ENCODE peak calls at places on chromosomes 1 and 21, in eight cellular contexts. One of them, this sample, is unnamed.

GRCh38 chr1:92623187-92623778 is 136.6 kb upstream of the GFI1 start:
- DNase-seq in aorta: no peak
- DNase-seq in tibial artery: no peak
- DNase-seq in sigmoid colon: no peak
- DNase-seq in CD8-positive, alpha-beta T cell: no peak
- DNase-seq in small intestine: peak; percentile 7
- DNase-seq in effector memory CD4-positive, alpha-beta T cell: no peak
- DNase-seq in right lobe of liver: no peak
- DNase-seq in this sample: no peak

GRCh38 chr21:41765393-41765950 is 1.4 kb downstream of the RIPK4 start:
- DNase-seq in aorta: peak; percentile 30
- DNase-seq in tibial artery: no peak
- DNase-seq in sigmoid colon: peak; percentile 29
- DNase-seq in CD8-positive, alpha-beta T cell: no peak
- DNase-seq in small intestine: no peak
- DNase-seq in effector memory CD4-positive, alpha-beta T cell: no peak
- DNase-seq in right lobe of liver: no peak
- DNase-seq in this sample: no peak

GRCh38 chr1:228530951-228531731 is 44.0 kb downstream of the RNF187 start:
- DNase-seq in aorta: no peak
- DNase-seq in tibial artery: peak; percentile 25
- DNase-seq in sigmoid colon: peak; percentile 25
- DNase-seq in CD8-positive, alpha-beta T cell: no peak
- DNase-seq in small intestine: no peak
- DNase-seq in effector memory CD4-positive, alpha-beta T cell: no peak
- DNase-seq in right lobe of liver: no peak
- DNase-seq in this sample: no peak

GRCh38 chr1:25774921-25775774 is 24.8 kb upstream of the SELENON start:
- DNase-seq in aorta: no peak
- DNase-seq in tibial artery: no peak
- DNase-seq in sigmoid colon: no peak
- DNase-seq in CD8-positive, alpha-beta T cell: peak; percentile 60
- DNase-seq in small intestine: peak; percentile 49
- DNase-seq in effector memory CD4-positive, alpha-beta T cell: peak; percentile 69
- DNase-seq in right lobe of liver: no peak
- DNase-seq in this sample: no peak

GRCh38 chr1:156949127-156949526 is 28.7 kb downstream of the LRRC71 start:
- DNase-seq in aorta: no peak
- DNase-seq in tibial artery: peak; percentile 11
- DNase-seq in sigmoid colon: no peak
- DNase-seq in CD8-positive, alpha-beta T cell: no peak
- DNase-seq in small intestine: no peak
- DNase-seq in effector memory CD4-positive, alpha-beta T cell: no peak
- DNase-seq in right lobe of liver: no peak
- DNase-seq in this sample: no peak

GRCh38 chr1:168441745-168442144 is 102.1 kb downstream of the XCL2 start:
- DNase-seq in aorta: no peak
- DNase-seq in tibial artery: no peak
- DNase-seq in sigmoid colon: no peak
- DNase-seq in CD8-positive, alpha-beta T cell: no peak
- DNase-seq in small intestine: no peak
- DNase-seq in effector memory CD4-positive, alpha-beta T cell: no peak
- DNase-seq in right lobe of liver: no peak
- DNase-seq in this sample: no peak

GRCh38 chr1:184860985-184861754 is 106.5 kb upstream of the EDEM3 start:
- DNase-seq in aorta: no peak
- DNase-seq in tibial artery: no peak
- DNase-seq in sigmoid colon: no peak
- DNase-seq in CD8-positive, alpha-beta T cell: no peak
- DNase-seq in small intestine: no peak
- DNase-seq in effector memory CD4-positive, alpha-beta T cell: no peak
- DNase-seq in right lobe of liver: no peak
- DNase-seq in this sample: no peak

GRCh38 chr1:185152187-185152767 is 4.5 kb downstream of the TRMT1L start:
- DNase-seq in aorta: no peak
- DNase-seq in tibial artery: no peak
- DNase-seq in sigmoid colon: no peak
- DNase-seq in CD8-positive, alpha-beta T cell: no peak
- DNase-seq in small intestine: no peak
- DNase-seq in effector memory CD4-positive, alpha-beta T cell: no peak
- DNase-seq in right lobe of liver: no peak
- DNase-seq in this sample: no peak

GRCh38 chr1:222933273-222933672 is 118.4 kb downstream of the DISP1 start:
- DNase-seq in aorta: no peak
- DNase-seq in tibial artery: no peak
- DNase-seq in sigmoid colon: no peak
- DNase-seq in CD8-positive, alpha-beta T cell: no peak
- DNase-seq in small intestine: no peak
- DNase-seq in effector memory CD4-positive, alpha-beta T cell: no peak
- DNase-seq in right lobe of liver: no peak
- DNase-seq in this sample: no peak

GRCh38 chr1:10431065-10431730 is 965 bp downstream of the CENPS start:
- DNase-seq in aorta: no peak
- DNase-seq in tibial artery: no peak
- DNase-seq in sigmoid colon: no peak
- DNase-seq in CD8-positive, alpha-beta T cell: no peak
- DNase-seq in small intestine: peak; percentile 14
- DNase-seq in effector memory CD4-positive, alpha-beta T cell: no peak
- DNase-seq in right lobe of liver: no peak
- DNase-seq in this sample: peak; percentile 18

GRCh38 chr1:167517535-167518330 is 596 bp downstream of the CD247 start:
- DNase-seq in aorta: no peak
- DNase-seq in tibial artery: no peak
- DNase-seq in sigmoid colon: no peak
- DNase-seq in CD8-positive, alpha-beta T cell: peak; percentile 79
- DNase-seq in small intestine: no peak
- DNase-seq in effector memory CD4-positive, alpha-beta T cell: peak; percentile 78
- DNase-seq in right lobe of liver: no peak
- DNase-seq in this sample: peak; percentile 78

GRCh38 chr1:197994907-197995407 is 77.8 kb downstream of the LHX9 start:
- DNase-seq in aorta: no peak
- DNase-seq in tibial artery: no peak
- DNase-seq in sigmoid colon: no peak
- DNase-seq in CD8-positive, alpha-beta T cell: no peak
- DNase-seq in small intestine: peak; percentile 62
- DNase-seq in effector memory CD4-positive, alpha-beta T cell: no peak
- DNase-seq in right lobe of liver: peak; percentile 34
- DNase-seq in this sample: no peak

DNA sequence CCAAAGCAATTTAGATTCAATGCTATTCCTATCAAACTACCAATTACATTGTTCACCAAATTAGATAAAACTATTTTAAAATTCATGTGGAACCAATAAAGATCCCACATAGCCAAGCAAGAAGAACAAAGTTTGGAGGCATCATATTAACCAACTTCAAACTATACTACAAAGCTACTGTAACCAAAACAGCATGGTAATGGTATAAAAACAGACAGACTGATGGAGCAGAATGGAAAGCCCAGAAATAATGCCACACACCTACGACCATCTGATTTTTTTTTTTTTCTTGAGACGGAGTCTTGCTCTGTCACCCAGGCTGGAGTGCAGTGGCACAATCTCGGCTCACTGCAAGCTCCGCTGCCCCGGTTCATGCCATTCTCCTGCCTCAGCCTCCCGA is 7.1 kb downstream of the ZNF124 start:
- DNase-seq in aorta: no peak
- DNase-seq in tibial artery: no peak
- DNase-seq in sigmoid colon: no peak
- DNase-seq in CD8-positive, alpha-beta T cell: no peak
- DNase-seq in small intestine: no peak
- DNase-seq in effector memory CD4-positive, alpha-beta T cell: no peak
- DNase-seq in right lobe of liver: no peak
- DNase-seq in this sample: no peak
- H3K9me3 ChIP-seq in aorta: peaks cover 3% of the 10 kb centered on the region
- H3K9me3 ChIP-seq in tibial artery: peaks cover 69% of the 10 kb centered on the region
- H3K9me3 ChIP-seq in sigmoid colon: no peaks in the 10 kb centered on the region
- H3K9me3 ChIP-seq in CD8-positive, alpha-beta T cell: peaks cover 39% of the 10 kb centered on the region
- H3K9me3 ChIP-seq in small intestine: peaks cover 3% of the 10 kb centered on the region
- H3K9me3 ChIP-seq in effector memory CD4-positive, alpha-beta T cell: peaks cover 27% of the 10 kb centered on the region
- H3K9me3 ChIP-seq in right lobe of liver: no peaks in the 10 kb centered on the region
- H3K9me3 ChIP-seq in this sample: peaks cover 34% of the 10 kb centered on the region

GRCh38 chr1:4262665-4263064 is 362.6 kb upstream of the C1orf174 start:
- DNase-seq in aorta: no peak
- DNase-seq in tibial artery: no peak
- DNase-seq in sigmoid colon: no peak
- DNase-seq in CD8-positive, alpha-beta T cell: no peak
- DNase-seq in small intestine: no peak
- DNase-seq in effector memory CD4-positive, alpha-beta T cell: no peak
- DNase-seq in right lobe of liver: no peak
- DNase-seq in this sample: no peak

GRCh38 chr1:4263699-4264098 is 363.6 kb upstream of the C1orf174 start:
- DNase-seq in aorta: no peak
- DNase-seq in tibial artery: no peak
- DNase-seq in sigmoid colon: no peak
- DNase-seq in CD8-positive, alpha-beta T cell: no peak
- DNase-seq in small intestine: no peak
- DNase-seq in effector memory CD4-positive, alpha-beta T cell: no peak
- DNase-seq in right lobe of liver: no peak
- DNase-seq in this sample: no peak

GRCh38 chr1:4256351-4256750 is 356.3 kb upstream of the C1orf174 start:
- DNase-seq in aorta: no peak
- DNase-seq in tibial artery: no peak
- DNase-seq in sigmoid colon: no peak
- DNase-seq in CD8-positive, alpha-beta T cell: no peak
- DNase-seq in small intestine: no peak
- DNase-seq in effector memory CD4-positive, alpha-beta T cell: no peak
- DNase-seq in right lobe of liver: no peak
- DNase-seq in this sample: no peak

GRCh38 chr1:4265836-4266235 is 365.8 kb upstream of the C1orf174 start:
- DNase-seq in aorta: no peak
- DNase-seq in tibial artery: no peak
- DNase-seq in sigmoid colon: no peak
- DNase-seq in CD8-positive, alpha-beta T cell: no peak
- DNase-seq in small intestine: no peak
- DNase-seq in effector memory CD4-positive, alpha-beta T cell: no peak
- DNase-seq in right lobe of liver: no peak
- DNase-seq in this sample: no peak

GRCh38 chr1:4261327-4261726 is 361.3 kb upstream of the C1orf174 start:
- DNase-seq in aorta: no peak
- DNase-seq in tibial artery: no peak
- DNase-seq in sigmoid colon: no peak
- DNase-seq in CD8-positive, alpha-beta T cell: no peak
- DNase-seq in small intestine: no peak
- DNase-seq in effector memory CD4-positive, alpha-beta T cell: no peak
- DNase-seq in right lobe of liver: no peak
- DNase-seq in this sample: no peak
- H3K9me3 ChIP-seq in aorta: peaks cover 5% of the 10 kb centered on the region
- H3K9me3 ChIP-seq in tibial artery: no peaks in the 10 kb centered on the region
- H3K9me3 ChIP-seq in sigmoid colon: no peaks in the 10 kb centered on the region
- H3K9me3 ChIP-seq in CD8-positive, alpha-beta T cell: no peaks in the 10 kb centered on the region
- H3K9me3 ChIP-seq in small intestine: peaks cover 1% of the 10 kb centered on the region
- H3K9me3 ChIP-seq in effector memory CD4-positive, alpha-beta T cell: peaks cover 13% of the 10 kb centered on the region
- H3K9me3 ChIP-seq in right lobe of liver: no peaks in the 10 kb centered on the region
- H3K9me3 ChIP-seq in this sample: peaks cover 10% of the 10 kb centered on the region

DNA sequence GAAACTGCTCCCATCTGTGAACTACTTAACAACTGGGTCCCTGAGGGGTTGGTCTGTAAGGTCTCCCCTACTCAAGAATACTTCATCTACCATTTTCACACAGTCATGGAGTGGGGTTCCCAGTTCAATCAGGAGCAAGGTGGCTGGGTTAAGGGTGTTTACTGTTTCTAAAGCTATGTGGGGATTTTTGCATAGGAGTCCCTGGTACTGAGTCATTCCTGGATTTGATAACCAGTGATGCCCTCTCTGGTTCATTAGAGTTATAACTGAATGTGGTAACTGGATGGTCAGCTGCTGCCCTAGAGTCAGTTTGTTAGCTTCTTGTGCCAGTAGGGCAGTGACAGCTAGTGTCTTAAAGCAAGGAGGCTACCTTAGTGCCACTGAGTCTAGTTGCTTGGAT is 29.4 kb upstream of the KCNJ15 start:
- DNase-seq in aorta: no peak
- DNase-seq in tibial artery: no peak
- DNase-seq in sigmoid colon: no peak
- DNase-seq in CD8-positive, alpha-beta T cell: no peak
- DNase-seq in small intestine: no peak
- DNase-seq in effector memory CD4-positive, alpha-beta T cell: no peak
- DNase-seq in right lobe of liver: no peak
- DNase-seq in this sample: no peak
- H3K9me3 ChIP-seq in aorta: peaks cover 15% of the 10 kb centered on the region
- H3K9me3 ChIP-seq in tibial artery: peaks cover 58% of the 10 kb centered on the region
- H3K9me3 ChIP-seq in sigmoid colon: no peaks in the 10 kb centered on the region
- H3K9me3 ChIP-seq in CD8-positive, alpha-beta T cell: peaks cover 12% of the 10 kb centered on the region
- H3K9me3 ChIP-seq in small intestine: peaks cover 2% of the 10 kb centered on the region
- H3K9me3 ChIP-seq in effector memory CD4-positive, alpha-beta T cell: peaks cover 34% of the 10 kb centered on the region
- H3K9me3 ChIP-seq in right lobe of liver: no peaks in the 10 kb centered on the region
- H3K9me3 ChIP-seq in this sample: peaks cover 39% of the 10 kb centered on the region

DNA sequence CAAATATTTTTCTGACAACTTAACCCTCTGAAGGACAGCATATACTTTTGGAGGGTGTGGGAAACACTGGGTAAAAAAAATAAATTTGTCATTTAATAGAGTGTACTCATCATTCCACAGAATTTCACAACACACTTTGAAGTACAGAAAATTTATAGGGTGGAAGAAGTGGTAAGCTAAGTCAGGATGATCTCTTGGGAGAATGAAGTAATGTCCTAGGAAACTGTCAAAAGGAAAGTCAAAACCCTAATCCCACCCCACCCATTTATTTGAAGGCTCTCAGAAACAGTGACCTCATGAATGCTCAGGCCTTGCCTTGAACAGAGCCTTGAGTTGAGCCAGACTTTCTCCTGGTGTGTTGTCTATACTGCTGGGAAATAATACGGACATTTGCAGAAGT is 7.3 kb upstream of the UAP1 start:
- DNase-seq in aorta: no peak
- DNase-seq in tibial artery: no peak
- DNase-seq in sigmoid colon: peak; percentile 54
- DNase-seq in CD8-positive, alpha-beta T cell: no peak
- DNase-seq in small intestine: no peak
- DNase-seq in effector memory CD4-positive, alpha-beta T cell: no peak
- DNase-seq in right lobe of liver: no peak
- DNase-seq in this sample: no peak
- H3K9me3 ChIP-seq in aorta: no peaks in the 10 kb centered on the region
- H3K9me3 ChIP-seq in tibial artery: no peaks in the 10 kb centered on the region
- H3K9me3 ChIP-seq in sigmoid colon: no peaks in the 10 kb centered on the region
- H3K9me3 ChIP-seq in CD8-positive, alpha-beta T cell: no peaks in the 10 kb centered on the region
- H3K9me3 ChIP-seq in small intestine: no peaks in the 10 kb centered on the region
- H3K9me3 ChIP-seq in effector memory CD4-positive, alpha-beta T cell: no peaks in the 10 kb centered on the region
- H3K9me3 ChIP-seq in right lobe of liver: no peaks in the 10 kb centered on the region
- H3K9me3 ChIP-seq in this sample: no peaks in the 10 kb centered on the region

DNA sequence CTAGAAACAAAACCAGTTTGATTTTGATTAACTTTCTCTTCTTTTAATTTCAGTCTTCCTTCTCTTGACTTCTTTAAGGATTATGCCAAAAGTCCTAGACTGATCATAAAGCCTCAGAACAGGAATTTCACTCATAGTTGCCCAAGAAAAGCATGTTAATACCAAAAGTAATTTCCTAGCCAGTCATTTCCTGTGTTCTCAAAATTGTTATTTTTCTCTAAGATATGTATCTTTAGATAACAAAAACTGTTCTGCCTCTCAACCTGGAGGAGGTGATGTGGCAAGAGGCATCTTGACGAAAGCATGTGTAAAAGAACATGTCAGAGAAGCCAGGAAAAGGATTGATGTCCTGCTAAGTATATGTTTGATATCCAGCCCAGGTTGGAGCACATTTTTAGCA is 78.0 kb upstream of the IPO9 start:
- DNase-seq in aorta: no peak
- DNase-seq in tibial artery: no peak
- DNase-seq in sigmoid colon: no peak
- DNase-seq in CD8-positive, alpha-beta T cell: no peak
- DNase-seq in small intestine: no peak
- DNase-seq in effector memory CD4-positive, alpha-beta T cell: no peak
- DNase-seq in right lobe of liver: no peak
- DNase-seq in this sample: no peak
- H3K9me3 ChIP-seq in aorta: no peaks in the 10 kb centered on the region
- H3K9me3 ChIP-seq in tibial artery: no peaks in the 10 kb centered on the region
- H3K9me3 ChIP-seq in sigmoid colon: no peaks in the 10 kb centered on the region
- H3K9me3 ChIP-seq in CD8-positive, alpha-beta T cell: no peaks in the 10 kb centered on the region
- H3K9me3 ChIP-seq in small intestine: no peaks in the 10 kb centered on the region
- H3K9me3 ChIP-seq in effector memory CD4-positive, alpha-beta T cell: no peaks in the 10 kb centered on the region
- H3K9me3 ChIP-seq in right lobe of liver: no peaks in the 10 kb centered on the region
- H3K9me3 ChIP-seq in this sample: no peaks in the 10 kb centered on the region